ENCODE peak calls at places on chromosomes 16 and 17, in seven cellular contexts. W is HCT116, B is fibroblast of lung, G is uterus, X is thoracic aorta, Q is A549, F is mesendoderm. T is an unnamed sample.
A peak's percentile ranks its signal among the peaks of the same experiment; 100 is the strongest.

GRCh38 chr17:43935926-43936261 is 6.4 kb downstream of the PPY start:
- DNase-seq in Q (no peak), B (no peak), G (no peak), W (no peak), X (no peak), F (no peak), T (no peak)

GRCh38 chr17:82334204-82334621 is 647 bp upstream of the SECTM1 start:
- DNase-seq in Q (no peak), F (no peak), B (no peak), W (no peak), X (no peak), G (no peak), T (no peak)

GRCh38 chr17:12859520-12859919 is 70.2 kb downstream of the ARHGAP44 start:
- DNase-seq in F (no peak), Q (no peak), X (no peak), G (no peak), W (no peak), B (peak; percentile 33), T (no peak)

GRCh38 chr17:76570457-76570856 is 15.2 kb downstream of the ST6GALNAC2 start:
- DNase-seq in W (no peak), B (no peak), G (no peak), X (no peak), Q (no peak), F (no peak), T (no peak)

GRCh38 chr17:58156839-58157803 is 8.9 kb downstream of the OR4D1 start:
- DNase-seq in B (peak; percentile 9), Q (peak; percentile 56), X (no peak), W (no peak), F (peak; percentile 75), G (no peak), T (no peak)

GRCh38 chr17:78661092-78661770 is 84.0 kb upstream of the DNAH17 start:
- DNase-seq in X (no peak), F (no peak), Q (peak; percentile 62), B (peak; percentile 69), W (no peak), G (no peak), T (no peak)

GRCh38 chr16:70529051-70529777 is 5.6 kb downstream of the SF3B3 start:
- DNase-seq in G (no peak), Q (peak; percentile 62), X (no peak), W (peak; percentile 15), B (peak; percentile 64), F (peak; percentile 22), T (no peak)

GRCh38 chr17:36869856-36870617 is 67.2 kb upstream of the LHX1 start:
- DNase-seq in W (no peak), Q (peak; percentile 73), B (peak; percentile 23), G (no peak), X (no peak), F (peak; percentile 86), T (no peak)

GRCh38 chr16:82567203-82567602 is 59.6 kb upstream of the CDH13 start:
- DNase-seq in X (no peak), Q (no peak), W (no peak), B (no peak), G (no peak), F (no peak), T (no peak)

GRCh38 chr16:82563401-82563800 is 63.4 kb upstream of the CDH13 start:
- DNase-seq in Q (no peak), B (no peak), W (no peak), X (no peak), F (no peak), G (no peak), T (no peak)

GRCh38 chr16:82562183-82562677 is 64.5 kb upstream of the CDH13 start:
- DNase-seq in B (no peak), W (no peak), F (no peak), X (no peak), G (no peak), Q (no peak), T (no peak)
- H3K4me1 ChIP-seq in B (no peaks in the 10 kb centered on the region), W (no peaks in the 10 kb centered on the region), F (no peaks in the 10 kb centered on the region), X (no peaks in the 10 kb centered on the region), G (no peaks in the 10 kb centered on the region), Q (no peaks in the 10 kb centered on the region), T (peaks cover 3% of the 10 kb centered on the region)

GRCh38 chr17:56972111-56972730 is 5.7 kb upstream of the SCPEP1 start:
- DNase-seq in G (no peak), B (no peak), X (no peak), F (no peak), Q (no peak), W (no peak), T (no peak)
- H3K4me1 ChIP-seq in G (no peaks in the 10 kb centered on the region), B (no peaks in the 10 kb centered on the region), X (peaks cover 5% of the 10 kb centered on the region), F (no peaks in the 10 kb centered on the region), Q (peaks cover 4% of the 10 kb centered on the region), W (peaks cover 2% of the 10 kb centered on the region), T (no peaks in the 10 kb centered on the region)

DNA sequence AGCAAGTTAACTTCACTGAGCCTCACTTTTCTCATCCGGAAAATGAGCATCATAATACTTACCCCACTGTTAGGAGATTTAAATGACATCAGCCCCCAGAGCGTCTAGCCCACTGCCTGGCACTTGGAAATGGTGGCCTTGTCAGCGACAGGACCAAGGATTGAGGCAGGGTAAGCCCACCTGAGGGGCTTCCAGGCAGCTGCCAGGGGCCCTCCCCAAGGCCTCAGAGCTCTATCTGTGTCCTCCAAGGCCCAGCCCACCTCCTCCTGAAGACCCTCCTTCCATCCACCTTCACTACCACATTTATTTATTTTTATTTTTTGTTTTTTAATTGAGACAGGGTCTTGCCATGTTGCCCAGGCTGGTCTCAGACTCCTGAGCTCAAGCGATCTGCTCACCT is 13.8 kb downstream of the PITPNM3 start:
- DNase-seq in B (no peak), W (no peak), X (no peak), G (no peak), F (no peak), Q (no peak), T (no peak)
- H3K4me1 ChIP-seq in B (no peaks in the 10 kb centered on the region), W (no peaks in the 10 kb centered on the region), X (no peaks in the 10 kb centered on the region), G (no peaks in the 10 kb centered on the region), F (no peaks in the 10 kb centered on the region), Q (no peaks in the 10 kb centered on the region), T (peaks cover 16% of the 10 kb centered on the region)

GRCh38 chr16:87535855-87536794 is 43.3 kb upstream of the ZCCHC14 start:
- DNase-seq in Q (no peak), W (no peak), X (no peak), B (no peak), G (no peak), F (no peak), T (peak; percentile 48)

GRCh38 chr16:87533061-87533460 is 40.2 kb upstream of the ZCCHC14 start:
- DNase-seq in G (no peak), F (no peak), Q (no peak), X (no peak), W (no peak), B (no peak), T (no peak)

GRCh38 chr16:87534751-87535150 is 41.9 kb upstream of the ZCCHC14 start:
- DNase-seq in G (no peak), B (no peak), Q (no peak), W (no peak), F (no peak), X (no peak), T (no peak)

GRCh38 chr16:87535457-87535854 is 42.6 kb upstream of the ZCCHC14 start:
- DNase-seq in F (no peak), B (no peak), W (no peak), Q (no peak), G (no peak), X (no peak), T (no peak)

DNA sequence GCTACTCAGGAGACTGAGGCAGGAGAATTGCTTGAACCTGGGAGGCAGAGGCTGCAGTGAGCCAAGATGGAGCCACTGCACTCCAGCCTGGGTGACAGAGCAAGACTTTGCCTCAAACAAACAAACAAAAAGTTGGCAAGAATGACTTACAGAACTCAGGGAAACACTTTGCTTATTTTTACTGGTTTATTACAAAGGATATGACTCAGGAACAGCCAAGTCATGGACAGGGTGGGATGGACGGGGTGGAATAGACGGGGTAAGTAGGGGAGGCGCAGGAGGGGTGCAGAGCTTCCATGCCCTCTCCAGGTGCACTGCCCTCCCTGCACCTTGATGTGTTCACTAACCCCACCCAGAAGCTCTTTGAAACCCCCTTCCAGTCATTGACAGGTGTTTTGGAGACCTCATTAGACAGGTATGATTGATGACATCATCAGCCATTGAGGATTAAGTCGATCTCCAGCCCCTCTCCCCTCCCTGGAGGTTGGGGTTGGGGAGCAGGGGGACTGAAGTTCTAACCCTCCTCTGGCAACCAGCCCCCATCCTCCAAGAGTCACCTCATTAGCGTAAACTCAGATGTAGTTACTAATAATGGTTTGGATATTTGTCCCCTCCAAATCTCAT is 41.3 kb upstream of the ZCCHC14 start:
- DNase-seq in Q (no peak), G (no peak), W (no peak), X (no peak), B (no peak), F (no peak), T (no peak)
- H3K4me1 ChIP-seq in Q (no peaks in the 10 kb centered on the region), G (no peaks in the 10 kb centered on the region), W (no peaks in the 10 kb centered on the region), X (peaks cover 5% of the 10 kb centered on the region), B (peaks cover 3% of the 10 kb centered on the region), F (no peaks in the 10 kb centered on the region), T (peaks cover 3% of the 10 kb centered on the region)

GRCh38 chr17:61466246-61466645 is 14.0 kb downstream of the TBX4 start:
- DNase-seq in Q (no peak), G (no peak), B (no peak), F (no peak), W (no peak), X (no peak), T (no peak)
- H3K4me1 ChIP-seq in Q (peaks cover 10% of the 10 kb centered on the region), G (no peaks in the 10 kb centered on the region), B (peaks cover 65% of the 10 kb centered on the region), F (peaks cover 19% of the 10 kb centered on the region), W (peaks cover 27% of the 10 kb centered on the region), X (no peaks in the 10 kb centered on the region), T (peaks cover 13% of the 10 kb centered on the region)